ENCODE peak calls at places on chromosome 18, in nine cellular contexts. One of them, this sample, is unnamed. For H3K36me3 and H3K4me1, the result is how much of the 10 kb centered on the place peaks cover.

GRCh38 chr18:57447154-57447621 is 12.0 kb downstream of the ONECUT2 start:
- DNase-seq in sigmoid colon: no peak
- DNase-seq in GM12878: no peak
- DNase-seq in SK-N-SH: no peak
- DNase-seq in tibial nerve: no peak
- DNase-seq in ovary: no peak
- DNase-seq in HepG2: no peak
- DNase-seq in K562: no peak
- DNase-seq in stomach: no peak
- DNase-seq in this sample: no peak

GRCh38 chr18:29711931-29712330 is 1330.6 kb downstream of the DSC3 start:
- DNase-seq in sigmoid colon: no peak
- DNase-seq in GM12878: no peak
- DNase-seq in SK-N-SH: no peak
- DNase-seq in tibial nerve: no peak
- DNase-seq in ovary: no peak
- DNase-seq in HepG2: no peak
- DNase-seq in K562: no peak
- DNase-seq in stomach: no peak
- DNase-seq in this sample: no peak

GRCh38 chr18:3511980-3512379 is 62.0 kb downstream of the TGIF1 start:
- DNase-seq in sigmoid colon: no peak
- DNase-seq in GM12878: no peak
- DNase-seq in SK-N-SH: peak
- DNase-seq in tibial nerve: no peak
- DNase-seq in ovary: no peak
- DNase-seq in HepG2: no peak
- DNase-seq in K562: no peak
- DNase-seq in stomach: no peak
- DNase-seq in this sample: no peak

GRCh38 chr18:38966846-38967245 is 1401.2 kb upstream of the CELF4 start:
- DNase-seq in sigmoid colon: no peak
- DNase-seq in GM12878: no peak
- DNase-seq in SK-N-SH: no peak
- DNase-seq in tibial nerve: no peak
- DNase-seq in ovary: no peak
- DNase-seq in HepG2: no peak
- DNase-seq in K562: no peak
- DNase-seq in stomach: no peak
- DNase-seq in this sample: no peak

GRCh38 chr18:70781860-70782453 is 493.1 kb downstream of the SOCS6 start:
- DNase-seq in sigmoid colon: no peak
- DNase-seq in GM12878: peak
- DNase-seq in SK-N-SH: peak
- DNase-seq in tibial nerve: peak
- DNase-seq in ovary: no peak
- DNase-seq in HepG2: peak
- DNase-seq in K562: peak
- DNase-seq in stomach: peak
- DNase-seq in this sample: peak

GRCh38 chr18:47863041-47863440 is 67.4 kb downstream of the SMAD2 start:
- DNase-seq in sigmoid colon: no peak
- DNase-seq in GM12878: no peak
- DNase-seq in SK-N-SH: no peak
- DNase-seq in tibial nerve: no peak
- DNase-seq in ovary: no peak
- DNase-seq in HepG2: no peak
- DNase-seq in K562: no peak
- DNase-seq in stomach: no peak
- DNase-seq in this sample: no peak

GRCh38 chr18:70072678-70073077 is 125.0 kb upstream of the CD226 start:
- DNase-seq in sigmoid colon: no peak
- DNase-seq in GM12878: no peak
- DNase-seq in SK-N-SH: no peak
- DNase-seq in tibial nerve: no peak
- DNase-seq in ovary: no peak
- DNase-seq in HepG2: peak
- DNase-seq in K562: no peak
- DNase-seq in stomach: no peak
- DNase-seq in this sample: no peak

GRCh38 chr18:39178171-39178570 is 1612.6 kb upstream of the CELF4 start:
- DNase-seq in sigmoid colon: no peak
- DNase-seq in GM12878: no peak
- DNase-seq in SK-N-SH: no peak
- DNase-seq in tibial nerve: no peak
- DNase-seq in ovary: no peak
- DNase-seq in HepG2: no peak
- DNase-seq in K562: no peak
- DNase-seq in stomach: no peak
- DNase-seq in this sample: no peak

GRCh38 chr18:5376994-5377393 is 81.5 kb upstream of the ZBTB14 start:
- DNase-seq in sigmoid colon: no peak
- DNase-seq in GM12878: no peak
- DNase-seq in SK-N-SH: no peak
- DNase-seq in tibial nerve: no peak
- DNase-seq in ovary: no peak
- DNase-seq in HepG2: no peak
- DNase-seq in K562: no peak
- DNase-seq in stomach: no peak
- DNase-seq in this sample: no peak

GRCh38 chr18:6729247-6730091 is at the start of gene ARHGAP28:
- DNase-seq in sigmoid colon: peak
- DNase-seq in GM12878: no peak
- DNase-seq in SK-N-SH: peak
- DNase-seq in tibial nerve: peak
- DNase-seq in ovary: peak
- DNase-seq in HepG2: no peak
- DNase-seq in K562: peak
- DNase-seq in stomach: peak
- DNase-seq in this sample: peak

GRCh38 chr18:394997-395383 is 105.5 kb downstream of the COLEC12 start:
- DNase-seq in sigmoid colon: peak
- DNase-seq in GM12878: no peak
- DNase-seq in SK-N-SH: no peak
- DNase-seq in tibial nerve: no peak
- DNase-seq in ovary: no peak
- DNase-seq in HepG2: no peak
- DNase-seq in K562: no peak
- DNase-seq in stomach: no peak
- DNase-seq in this sample: no peak

GRCh38 chr18:79485788-79486355 is 90.1 kb downstream of the NFATC1 start:
- DNase-seq in sigmoid colon: peak
- DNase-seq in GM12878: no peak
- DNase-seq in SK-N-SH: no peak
- DNase-seq in tibial nerve: no peak
- DNase-seq in ovary: no peak
- DNase-seq in HepG2: no peak
- DNase-seq in K562: no peak
- DNase-seq in stomach: no peak
- DNase-seq in this sample: no peak

GRCh38 chr18:25786778-25787177 is 303.6 kb downstream of the SS18 start:
- DNase-seq in sigmoid colon: no peak
- DNase-seq in GM12878: no peak
- DNase-seq in SK-N-SH: no peak
- DNase-seq in tibial nerve: no peak
- DNase-seq in ovary: no peak
- DNase-seq in HepG2: no peak
- DNase-seq in K562: no peak
- DNase-seq in stomach: no peak
- DNase-seq in this sample: no peak

GRCh38 chr18:2087877-2088673 is 483.2 kb downstream of the METTL4 start:
- DNase-seq in sigmoid colon: peak
- DNase-seq in GM12878: no peak
- DNase-seq in SK-N-SH: no peak
- DNase-seq in tibial nerve: no peak
- DNase-seq in ovary: no peak
- DNase-seq in HepG2: no peak
- DNase-seq in K562: no peak
- DNase-seq in stomach: no peak
- DNase-seq in this sample: no peak

GRCh38 chr18:33369711-33370449 is 70.6 kb downstream of the CCDC178 start:
- DNase-seq in sigmoid colon: no peak
- DNase-seq in GM12878: no peak
- DNase-seq in SK-N-SH: no peak
- DNase-seq in tibial nerve: no peak
- DNase-seq in ovary: no peak
- DNase-seq in HepG2: no peak
- DNase-seq in K562: no peak
- DNase-seq in stomach: no peak
- DNase-seq in this sample: no peak

GRCh38 chr18:832085-832681 is 20.1 kb upstream of the YES1 start:
- DNase-seq in sigmoid colon: no peak
- DNase-seq in GM12878: no peak
- DNase-seq in SK-N-SH: no peak
- DNase-seq in tibial nerve: no peak
- DNase-seq in ovary: peak
- DNase-seq in HepG2: peak
- DNase-seq in K562: peak
- DNase-seq in stomach: peak
- DNase-seq in this sample: peak

GRCh38 chr18:66971951-66972350 is 368.1 kb upstream of the CDH19 start:
- DNase-seq in sigmoid colon: no peak
- DNase-seq in GM12878: no peak
- DNase-seq in SK-N-SH: peak
- DNase-seq in tibial nerve: no peak
- DNase-seq in ovary: no peak
- DNase-seq in HepG2: no peak
- DNase-seq in K562: no peak
- DNase-seq in stomach: no peak
- DNase-seq in this sample: no peak

GRCh38 chr18:42187611-42188378 is 232.8 kb downstream of the PIK3C3 start:
- DNase-seq in sigmoid colon: no peak
- DNase-seq in GM12878: peak
- DNase-seq in SK-N-SH: no peak
- DNase-seq in tibial nerve: no peak
- DNase-seq in ovary: no peak
- DNase-seq in HepG2: no peak
- DNase-seq in K562: no peak
- DNase-seq in stomach: no peak
- DNase-seq in this sample: no peak

GRCh38 chr18:47754311-47755101 is 176.0 kb downstream of the SMAD2 start:
- DNase-seq in sigmoid colon: no peak
- DNase-seq in GM12878: no peak
- DNase-seq in SK-N-SH: peak
- DNase-seq in tibial nerve: no peak
- DNase-seq in ovary: no peak
- DNase-seq in HepG2: peak
- DNase-seq in K562: peak
- DNase-seq in stomach: peak
- DNase-seq in this sample: peak

GRCh38 chr18:31444142-31444541 is 3.4 kb upstream of the DSG3 start:
- DNase-seq in sigmoid colon: no peak
- DNase-seq in GM12878: no peak
- DNase-seq in SK-N-SH: no peak
- DNase-seq in tibial nerve: no peak
- DNase-seq in ovary: no peak
- DNase-seq in HepG2: no peak
- DNase-seq in K562: no peak
- DNase-seq in stomach: no peak
- DNase-seq in this sample: no peak

DNA sequence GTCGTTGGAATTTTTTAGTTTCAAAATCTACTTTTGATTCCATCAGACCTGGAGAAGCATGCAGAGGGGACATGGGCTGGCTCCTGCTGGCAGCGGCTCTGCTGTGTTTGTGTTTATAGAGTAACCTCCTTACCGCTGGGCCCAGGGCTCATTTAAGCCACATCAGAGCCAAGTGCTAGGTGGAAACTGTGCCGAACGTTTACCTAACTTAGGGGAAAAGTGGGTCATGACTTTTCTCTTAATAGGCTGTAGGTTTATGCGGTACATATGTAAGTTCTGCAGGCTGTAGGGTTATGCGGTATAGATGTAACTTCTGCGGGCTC is 17.7 kb downstream of the CNDP2 start:
- DNase-seq in sigmoid colon: peak
- DNase-seq in GM12878: no peak
- DNase-seq in SK-N-SH: no peak
- DNase-seq in tibial nerve: no peak
- DNase-seq in ovary: no peak
- DNase-seq in HepG2: no peak
- DNase-seq in K562: no peak
- DNase-seq in stomach: peak
- DNase-seq in this sample: no peak
- H3K36me3 ChIP-seq in sigmoid colon: half or more
- H3K36me3 ChIP-seq in GM12878: under half
- H3K36me3 ChIP-seq in SK-N-SH: half or more
- H3K36me3 ChIP-seq in tibial nerve: under half
- H3K36me3 ChIP-seq in ovary: under half
- H3K36me3 ChIP-seq in HepG2: under half
- H3K36me3 ChIP-seq in K562: half or more
- H3K36me3 ChIP-seq in stomach: half or more
- H3K36me3 ChIP-seq in this sample: under half

GRCh38 chr18:77068321-77068841 is 64.2 kb downstream of the MBP start:
- DNase-seq in sigmoid colon: no peak
- DNase-seq in GM12878: peak
- DNase-seq in SK-N-SH: no peak
- DNase-seq in tibial nerve: no peak
- DNase-seq in ovary: no peak
- DNase-seq in HepG2: no peak
- DNase-seq in K562: no peak
- DNase-seq in stomach: no peak
- DNase-seq in this sample: no peak
- H3K4me1 ChIP-seq in sigmoid colon: under half
- H3K4me1 ChIP-seq in GM12878: half or more
- H3K4me1 ChIP-seq in SK-N-SH: under half
- H3K4me1 ChIP-seq in tibial nerve: under half
- H3K4me1 ChIP-seq in ovary: under half
- H3K4me1 ChIP-seq in HepG2: under half
- H3K4me1 ChIP-seq in K562: under half
- H3K4me1 ChIP-seq in stomach: half or more
- H3K4me1 ChIP-seq in this sample: under half

DNA sequence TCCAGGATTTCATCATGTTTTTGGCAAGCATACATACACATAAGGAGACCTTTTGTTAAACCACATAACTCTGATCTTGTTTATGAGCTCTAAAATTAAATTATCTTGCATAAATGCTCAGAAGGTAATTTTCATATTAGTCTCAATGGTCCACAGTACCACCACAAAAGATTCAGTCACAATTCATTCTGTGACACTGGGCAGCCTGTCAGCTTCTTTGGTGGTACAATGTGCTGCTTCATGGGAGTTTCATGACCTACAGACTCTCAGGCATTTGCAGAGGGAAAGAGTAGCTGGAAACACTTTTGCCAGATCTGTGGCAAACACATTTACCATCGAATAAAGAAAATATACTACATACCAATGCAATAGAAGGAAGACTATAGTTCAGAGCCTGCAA is 51.3 kb upstream of the ZNF397 start:
- DNase-seq in sigmoid colon: no peak
- DNase-seq in GM12878: no peak
- DNase-seq in SK-N-SH: no peak
- DNase-seq in tibial nerve: no peak
- DNase-seq in ovary: no peak
- DNase-seq in HepG2: no peak
- DNase-seq in K562: no peak
- DNase-seq in stomach: no peak
- DNase-seq in this sample: no peak
- TF ChIP-seq EP300 in sigmoid colon: no peak
- TF ChIP-seq EP300 in GM12878: no peak
- TF ChIP-seq EP300 in SK-N-SH: no peak
- TF ChIP-seq EP300 in tibial nerve: no peak
- TF ChIP-seq EP300 in ovary: no peak
- TF ChIP-seq EP300 in HepG2: no peak
- TF ChIP-seq EP300 in K562: no peak
- TF ChIP-seq EP300 in stomach: no peak
- TF ChIP-seq EP300 in this sample: no peak

GRCh38 chr18:62974388-62974787 is 259.0 kb downstream of the PHLPP1 start:
- DNase-seq in sigmoid colon: no peak
- DNase-seq in GM12878: no peak
- DNase-seq in SK-N-SH: no peak
- DNase-seq in tibial nerve: no peak
- DNase-seq in ovary: no peak
- DNase-seq in HepG2: no peak
- DNase-seq in K562: no peak
- DNase-seq in stomach: no peak
- DNase-seq in this sample: no peak
- H3K36me3 ChIP-seq in sigmoid colon: under half
- H3K36me3 ChIP-seq in GM12878: under half
- H3K36me3 ChIP-seq in SK-N-SH: under half
- H3K36me3 ChIP-seq in tibial nerve: under half
- H3K36me3 ChIP-seq in ovary: under half
- H3K36me3 ChIP-seq in HepG2: under half
- H3K36me3 ChIP-seq in K562: under half
- H3K36me3 ChIP-seq in stomach: half or more
- H3K36me3 ChIP-seq in this sample: under half